ENCODE peak calls at places on chromosome 11, in four cellular contexts. F, O, M and Y are unnamed samples.

GRCh38 chr11:78082146-78082545 is 2.5 kb upstream of the NDUFC2 start:
- DNase-seq in O (no peak), F (no peak), M (no peak), Y (no peak)

GRCh38 chr11:47498584-47499152 is 49.7 kb upstream of the RAPSN start:
- DNase-seq in O (no peak), M (no peak), F (no peak), Y (no peak)

GRCh38 chr11:82718841-82719240 is 14.8 kb downstream of the FAM181B start:
- DNase-seq in O (no peak), F (no peak), M (no peak), Y (no peak)

GRCh38 chr11:131683666-131684065 is 313.3 kb downstream of the NTM start:
- DNase-seq in F (no peak), O (no peak), M (no peak), Y (no peak)

GRCh38 chr11:85718991-85719807 is 33.2 kb upstream of the CCDC89 start:
- DNase-seq in O (no peak), M (no peak), F (no peak), Y (no peak)

GRCh38 chr11:8021920-8022319 is 34.8 kb downstream of the EIF3F start:
- DNase-seq in O (no peak), F (no peak), M (no peak), Y (no peak)

GRCh38 chr11:83641511-83641910 is 355.3 kb upstream of the CCDC90B start:
- DNase-seq in O (no peak), F (no peak), M (no peak), Y (no peak)

GRCh38 chr11:2832718-2833020 is 52.9 kb downstream of the CDKN1C start:
- DNase-seq in O (no peak), M (no peak), F (no peak), Y (no peak)

GRCh38 chr11:1181858-1182535 is 24.2 kb downstream of the MUC5AC start:
- DNase-seq in M (no peak), F (no peak), O (no peak), Y (no peak)